ENCODE peak calls at places on chromosome 9, in five cellular contexts. K, B, R, Q and N are unnamed samples.

GRCh38 chr9:91943876-91944470 is 6.1 kb downstream of the ROR2 start:
- DNase-seq in K (no peak), Q (no peak), R (no peak), B (no peak), N (no peak)

GRCh38 chr9:82783045-82783444 is 279.9 kb downstream of the RASEF start:
- DNase-seq in B (no peak), R (no peak), Q (no peak), K (no peak), N (no peak)

GRCh38 chr9:100437860-100438805 is 11.2 kb downstream of the MSANTD3 start:
- DNase-seq in Q (peak; percentile 87), B (peak; percentile 75), R (peak; percentile 80), K (no peak), N (no peak)

GRCh38 chr9:89808076-89808701 is 203.4 kb downstream of the GADD45G start:
- DNase-seq in K (no peak), Q (no peak), R (no peak), B (no peak), N (no peak)

GRCh38 chr9:120183615-120184014 is 396.4 kb downstream of the CDK5RAP2 start:
- DNase-seq in R (peak; percentile 13), K (no peak), Q (no peak), B (no peak), N (no peak)

GRCh38 chr9:95206143-95206542 is 111.4 kb downstream of the FANCC start:
- DNase-seq in Q (peak; percentile 71), B (peak; percentile 61), K (no peak), R (no peak), N (peak; percentile 20)

GRCh38 chr9:77402286-77402685 is 225.0 kb downstream of the VPS13A start:
- DNase-seq in Q (peak; percentile 52), R (no peak), B (peak; percentile 38), K (no peak), N (no peak)

GRCh38 chr9:92607088-92607487 is 62.8 kb downstream of the IPPK start:
- DNase-seq in K (no peak), Q (peak; percentile 57), R (no peak), B (peak; percentile 75), N (no peak)

GRCh38 chr9:93677061-93677571 is 100.7 kb downstream of the PHF2 start:
- DNase-seq in B (no peak), Q (no peak), K (peak; percentile 60), R (no peak), N (no peak)

GRCh38 chr9:127316586-127317383 is 52.2 kb downstream of the GARNL3 start:
- DNase-seq in K (no peak), B (peak; percentile 49), R (no peak), Q (peak; percentile 58), N (no peak)

GRCh38 chr9:109317311-109317978 is 3.4 kb downstream of the EPB41L4B start:
- DNase-seq in R (peak; percentile 23), B (no peak), Q (no peak), K (no peak), N (no peak)

GRCh38 chr9:114088571-114089170 is 10.4 kb downstream of the KIF12 start:
- DNase-seq in K (no peak), R (no peak), Q (no peak), B (no peak), N (no peak)

GRCh38 chr9:36046923-36047322 is 10.2 kb downstream of the RECK start:
- DNase-seq in B (no peak), R (no peak), Q (no peak), K (no peak), N (no peak)

GRCh38 chr9:34465468-34465867 is 6.9 kb downstream of the DNAI1 start:
- DNase-seq in Q (no peak), K (no peak), B (no peak), R (no peak), N (no peak)

GRCh38 chr9:114082017-114082735 is 4.1 kb upstream of the AMBP start:
- DNase-seq in B (peak; percentile 85), Q (peak; percentile 93), R (peak; percentile 94), K (peak; percentile 82), N (peak; percentile 24)

GRCh38 chr9:74570879-74571512 is 73.9 kb downstream of the RORB start:
- DNase-seq in K (no peak), R (peak; percentile 21), B (peak; percentile 28), Q (peak; percentile 57), N (no peak)

GRCh38 chr9:17986595-17986994 is 407.7 kb downstream of the SH3GL2 start:
- DNase-seq in K (no peak), B (no peak), R (no peak), Q (no peak), N (no peak)

GRCh38 chr9:35829084-35829763 is at the start of gene TMEM8B:
- DNase-seq in B (peak; percentile 92), R (peak; percentile 99), K (peak; percentile 99), Q (peak; percentile 97), N (peak; percentile 51)

GRCh38 chr9:5587024-5587423 is 41.9 kb upstream of the RIC1 start:
- DNase-seq in R (no peak), K (no peak), B (peak; percentile 90), Q (peak; percentile 73), N (no peak)

GRCh38 chr9:130522233-130522808 is 57.1 kb upstream of the FUBP3 start:
- DNase-seq in B (no peak), Q (peak; percentile 38), K (no peak), R (peak; percentile 42), N (no peak)

GRCh38 chr9:107426126-107426525 is 63.4 kb downstream of the KLF4 start:
- DNase-seq in R (no peak), K (no peak), Q (no peak), B (no peak), N (no peak)

GRCh38 chr9:76459691-76460635 is 981 bp downstream of the GCNT1 start:
- DNase-seq in R (peak; percentile 76), B (peak; percentile 68), K (peak; percentile 70), Q (peak; percentile 74), N (no peak)